ENCODE peak calls at places on chromosomes 3 and 15, in nine cellular contexts. S is AG09309; C is T-helper 1 cell; A is astrocyte of the hippocampus; U is activated CD4-positive, alpha-beta T cell treated with anti-CD3 and anti-CD28 coated beads for 1 hour; D is activated gamma-delta T cell treated with Interleukin-2 at 50 U/mL for 16 hours; F is COLO829; T is stimulated activated CD8-positive, alpha-beta memory T cell treated with anti-CD3 and anti-CD28 coated beads, Interleukin-12 subunit alpha, Interleukin-12 subunit beta, amount 100 ng/mL, for 4 hours; R is lower leg skin. E is an unnamed sample.

GRCh38 chr3:40504636-40505430 is 1.0 kb upstream of the ZNF620 start:
- DNase-seq in D (no peak), U (no peak), A (peak), F (peak), T (no peak), R (peak), C (no peak), S (peak), E (peak)

GRCh38 chr15:69209661-69210060 is 49.2 kb downstream of the GLCE start:
- DNase-seq in F (no peak), C (no peak), R (no peak), T (no peak), S (no peak), U (no peak), D (no peak), A (no peak), E (no peak)

GRCh38 chr3:42013652-42014442 is 51.9 kb upstream of the ULK4 start:
- DNase-seq in C (peak), A (no peak), D (peak), U (peak), S (no peak), R (no peak), T (peak), F (no peak), E (peak)

GRCh38 chr3:197730200-197730599 is 6.5 kb downstream of the RUBCN start:
- DNase-seq in T (no peak), D (no peak), C (no peak), R (no peak), A (peak), U (no peak), S (peak), F (no peak), E (peak)

GRCh38 chr15:66946578-66947164 is 118.7 kb upstream of the SMAD3 start:
- DNase-seq in U (peak), F (peak), T (peak), A (peak), C (peak), S (no peak), D (peak), R (peak), E (peak)

GRCh38 chr15:83710452-83710851 is 56.5 kb downstream of the ADAMTSL3 start:
- DNase-seq in A (no peak), U (no peak), D (no peak), C (no peak), T (no peak), S (no peak), F (no peak), R (no peak), E (no peak)

GRCh38 chr3:9947025-9947995 is 4.9 kb downstream of the PRRT3 start:
- DNase-seq in S (peak), T (no peak), U (no peak), D (no peak), R (no peak), A (peak), F (peak), C (no peak), E (peak)

GRCh38 chr3:163785693-163786092 is 1292.6 kb downstream of the SI start:
- DNase-seq in U (no peak), R (no peak), A (no peak), T (no peak), F (peak), S (no peak), D (no peak), C (no peak), E (peak)

GRCh38 chr3:129690406-129690805 is 83.9 kb upstream of the PLXND1 start:
- DNase-seq in S (peak), U (no peak), T (no peak), C (peak), F (peak), R (peak), A (peak), D (peak), E (peak)

GRCh38 chr15:85748176-85748575 is 46.5 kb downstream of the KLHL25 start:
- DNase-seq in S (no peak), F (no peak), D (no peak), R (no peak), T (no peak), U (no peak), A (no peak), C (no peak), E (no peak)

GRCh38 chr3:161409069-161409468 is 37.8 kb upstream of the SPTSSB start:
- DNase-seq in F (peak), R (peak), A (peak), C (peak), D (peak), S (no peak), T (no peak), U (no peak), E (peak)

GRCh38 chr3:95627293-95627692 is 1187.1 kb upstream of the EPHA6 start:
- DNase-seq in F (no peak), R (no peak), D (no peak), T (no peak), A (no peak), U (no peak), C (no peak), S (no peak), E (no peak)

GRCh38 chr3:141083831-141084624 is 32.9 kb downstream of the SPSB4 start:
- DNase-seq in R (no peak), F (no peak), U (no peak), S (no peak), T (no peak), A (no peak), C (no peak), D (no peak), E (no peak)